ENCODE peak calls at places on chromosomes 4 and X, in six cellular contexts. One of them, this sample, is unnamed.

GRCh38 chr4:12319765-12320164 is 891.1 kb upstream of the HS3ST1 start:
- DNase-seq in breast epithelium: no peak
- DNase-seq in GM23248: no peak
- DNase-seq in psoas muscle: no peak
- DNase-seq in neuronal stem cell: no peak
- DNase-seq in mammary epithelial cell: no peak
- DNase-seq in this sample: peak; percentile 44

GRCh38 chrX:109940411-109940810 is 62.5 kb upstream of the TMEM164 start:
- DNase-seq in breast epithelium: no peak
- DNase-seq in neuronal stem cell: no peak
- DNase-seq in GM23248: no peak
- DNase-seq in mammary epithelial cell: no peak
- DNase-seq in psoas muscle: no peak
- DNase-seq in this sample: no peak

GRCh38 chr4:11436673-11437072 is 8.0 kb upstream of the HS3ST1 start:
- DNase-seq in mammary epithelial cell: peak; percentile 63
- DNase-seq in breast epithelium: no peak
- DNase-seq in neuronal stem cell: no peak
- DNase-seq in psoas muscle: no peak
- DNase-seq in GM23248: no peak
- DNase-seq in this sample: no peak

GRCh38 chr4:35939746-35940145 is 304.6 kb downstream of the ARAP2 start:
- DNase-seq in GM23248: no peak
- DNase-seq in mammary epithelial cell: no peak
- DNase-seq in neuronal stem cell: no peak
- DNase-seq in breast epithelium: no peak
- DNase-seq in psoas muscle: no peak
- DNase-seq in this sample: no peak

GRCh38 chrX:24149346-24150050 is at the start of gene ZFX:
- DNase-seq in psoas muscle: peak; percentile 88
- DNase-seq in breast epithelium: peak; percentile 52
- DNase-seq in mammary epithelial cell: peak; percentile 67
- DNase-seq in GM23248: peak; percentile 63
- DNase-seq in neuronal stem cell: peak; percentile 24
- DNase-seq in this sample: peak; percentile 83

GRCh38 chr4:1047106-1047975 is 35.9 kb downstream of the FGFRL1 start:
- DNase-seq in mammary epithelial cell: no peak
- DNase-seq in GM23248: no peak
- DNase-seq in breast epithelium: peak; percentile 50
- DNase-seq in psoas muscle: peak; percentile 57
- DNase-seq in neuronal stem cell: no peak
- DNase-seq in this sample: no peak

GRCh38 chrX:155048997-155049619 is 21.8 kb downstream of the CMC4 start:
- DNase-seq in breast epithelium: no peak
- DNase-seq in neuronal stem cell: peak; percentile 20
- DNase-seq in GM23248: peak; percentile 66
- DNase-seq in mammary epithelial cell: peak; percentile 19
- DNase-seq in psoas muscle: peak; percentile 49
- DNase-seq in this sample: peak; percentile 12

GRCh38 chr4:53905935-53906377 is 158.4 kb downstream of the CHIC2 start:
- DNase-seq in psoas muscle: peak; percentile 65
- DNase-seq in breast epithelium: no peak
- DNase-seq in neuronal stem cell: peak; percentile 29
- DNase-seq in GM23248: peak; percentile 73
- DNase-seq in mammary epithelial cell: peak; percentile 61
- DNase-seq in this sample: peak; percentile 89

GRCh38 chrX:26889574-26889973 is 573.6 kb downstream of the PPP4R3C start:
- DNase-seq in GM23248: peak; percentile 33
- DNase-seq in psoas muscle: no peak
- DNase-seq in breast epithelium: no peak
- DNase-seq in mammary epithelial cell: no peak
- DNase-seq in neuronal stem cell: no peak
- DNase-seq in this sample: no peak
- H3K4me3 ChIP-seq in GM23248: no peak overlapping the region
- H3K4me3 ChIP-seq in psoas muscle: no peak overlapping the region
- H3K4me3 ChIP-seq in breast epithelium: no peak overlapping the region
- H3K4me3 ChIP-seq in mammary epithelial cell: no peak overlapping the region
- H3K4me3 ChIP-seq in neuronal stem cell: no peak overlapping the region
- H3K4me3 ChIP-seq in this sample: no peak overlapping the region

DNA sequence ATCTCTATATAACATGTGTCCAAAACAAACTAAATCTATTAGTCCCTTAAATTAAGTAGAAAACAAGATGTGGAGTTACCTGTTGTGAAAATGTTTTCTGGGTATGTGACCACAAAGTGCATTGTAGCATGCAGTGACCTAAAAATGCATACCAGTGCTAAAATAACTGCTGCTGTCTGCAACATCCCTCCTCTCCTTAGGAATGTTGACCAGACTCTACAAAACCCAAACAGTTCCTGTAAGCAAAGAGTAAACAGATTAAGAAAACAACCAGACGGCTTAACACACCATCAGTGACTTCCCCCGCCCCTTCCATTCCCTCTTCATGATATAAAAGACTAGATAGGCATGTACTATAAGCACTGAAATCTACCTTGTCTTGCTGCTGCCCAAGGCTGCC is 15.8 kb upstream of the RAB33B start:
- DNase-seq in GM23248: no peak
- DNase-seq in mammary epithelial cell: no peak
- DNase-seq in psoas muscle: no peak
- DNase-seq in neuronal stem cell: no peak
- DNase-seq in breast epithelium: no peak
- DNase-seq in this sample: no peak
- H3K9me3 ChIP-seq in GM23248: peaks cover 7% of the 10 kb centered on the region
- H3K9me3 ChIP-seq in mammary epithelial cell: peaks cover 3% of the 10 kb centered on the region
- H3K9me3 ChIP-seq in psoas muscle: peaks cover 8% of the 10 kb centered on the region
- H3K9me3 ChIP-seq in neuronal stem cell: peaks cover 32% of the 10 kb centered on the region
- H3K9me3 ChIP-seq in breast epithelium: peaks cover 8% of the 10 kb centered on the region
- H3K9me3 ChIP-seq in this sample: peaks cover 3% of the 10 kb centered on the region

DNA sequence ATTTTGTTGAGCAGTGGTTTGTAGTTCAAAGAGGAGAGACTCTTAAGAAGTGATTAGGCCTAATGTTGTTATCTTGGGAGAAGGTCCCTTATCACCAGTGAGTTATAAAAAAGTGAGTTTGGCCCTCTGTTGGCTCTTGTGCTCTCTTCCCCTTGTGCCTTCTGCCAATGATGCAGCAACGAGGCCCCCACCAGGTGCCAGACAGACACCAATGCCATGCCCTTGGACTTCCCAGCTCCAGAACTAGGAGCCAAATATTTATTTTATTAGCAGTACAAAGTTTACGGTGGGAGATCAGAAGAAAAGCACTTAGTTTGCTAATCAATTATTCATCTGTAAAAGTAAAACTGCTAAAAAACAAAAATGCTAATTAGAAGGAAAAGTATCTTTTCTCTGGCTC is 22.7 kb upstream of the NAAA start:
- DNase-seq in mammary epithelial cell: no peak
- DNase-seq in psoas muscle: no peak
- DNase-seq in GM23248: no peak
- DNase-seq in neuronal stem cell: no peak
- DNase-seq in breast epithelium: no peak
- DNase-seq in this sample: no peak
- H3K36me3 ChIP-seq in mammary epithelial cell: peaks cover 42% of the 10 kb centered on the region
- H3K36me3 ChIP-seq in psoas muscle: peaks cover 99% of the 10 kb centered on the region
- H3K36me3 ChIP-seq in GM23248: peaks cover 84% of the 10 kb centered on the region
- H3K36me3 ChIP-seq in neuronal stem cell: peaks cover 26% of the 10 kb centered on the region
- H3K36me3 ChIP-seq in breast epithelium: peaks cover 24% of the 10 kb centered on the region
- H3K36me3 ChIP-seq in this sample: peaks cover 71% of the 10 kb centered on the region

GRCh38 chr4:86286729-86287128 is 73.1 kb downstream of the MAPK10 start:
- DNase-seq in psoas muscle: no peak
- DNase-seq in GM23248: no peak
- DNase-seq in neuronal stem cell: no peak
- DNase-seq in mammary epithelial cell: peak; percentile 18
- DNase-seq in breast epithelium: no peak
- DNase-seq in this sample: no peak
- H3K4me3 ChIP-seq in psoas muscle: no peak overlapping the region
- H3K4me3 ChIP-seq in GM23248: no peak overlapping the region
- H3K4me3 ChIP-seq in neuronal stem cell: no peak overlapping the region
- H3K4me3 ChIP-seq in mammary epithelial cell: no peak overlapping the region
- H3K4me3 ChIP-seq in breast epithelium: no peak overlapping the region
- H3K4me3 ChIP-seq in this sample: no peak overlapping the region

DNA sequence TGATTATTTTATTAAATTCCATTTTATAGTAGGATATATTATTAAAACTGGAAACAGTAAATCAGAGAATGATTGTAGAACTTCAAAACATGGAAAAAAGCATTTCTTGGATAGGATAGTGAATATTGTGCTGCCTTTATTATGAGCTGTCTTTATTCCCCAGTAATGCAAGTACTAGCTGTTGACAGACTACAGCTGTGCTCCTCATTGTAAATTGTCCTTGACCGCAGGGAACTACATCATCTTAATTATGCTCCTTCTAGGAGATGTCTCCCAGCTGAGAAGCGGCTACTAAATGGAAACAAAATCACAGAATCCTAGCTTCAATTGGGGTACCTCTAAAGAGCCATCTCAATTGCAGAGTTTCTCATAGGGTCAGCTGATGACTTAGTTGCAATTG is 1457.2 kb upstream of the PCDH7 start:
- DNase-seq in psoas muscle: no peak
- DNase-seq in mammary epithelial cell: no peak
- DNase-seq in breast epithelium: no peak
- DNase-seq in GM23248: no peak
- DNase-seq in neuronal stem cell: no peak
- DNase-seq in this sample: no peak
- H3K9me3 ChIP-seq in psoas muscle: no peaks in the 10 kb centered on the region
- H3K9me3 ChIP-seq in mammary epithelial cell: peaks cover 2% of the 10 kb centered on the region
- H3K9me3 ChIP-seq in breast epithelium: no peaks in the 10 kb centered on the region
- H3K9me3 ChIP-seq in GM23248: peaks cover 3% of the 10 kb centered on the region
- H3K9me3 ChIP-seq in neuronal stem cell: no peaks in the 10 kb centered on the region
- H3K9me3 ChIP-seq in this sample: no peaks in the 10 kb centered on the region

GRCh38 chrX:47976254-47977151 is 27.3 kb downstream of the ZNF182 start:
- DNase-seq in mammary epithelial cell: no peak
- DNase-seq in GM23248: no peak
- DNase-seq in psoas muscle: no peak
- DNase-seq in breast epithelium: no peak
- DNase-seq in neuronal stem cell: no peak
- DNase-seq in this sample: no peak
- H3K36me3 ChIP-seq in mammary epithelial cell: peaks cover 2% of the 10 kb centered on the region
- H3K36me3 ChIP-seq in GM23248: peaks cover 21% of the 10 kb centered on the region
- H3K36me3 ChIP-seq in psoas muscle: peaks cover 44% of the 10 kb centered on the region
- H3K36me3 ChIP-seq in breast epithelium: peaks cover 3% of the 10 kb centered on the region
- H3K36me3 ChIP-seq in neuronal stem cell: peaks cover 9% of the 10 kb centered on the region
- H3K36me3 ChIP-seq in this sample: peaks cover 26% of the 10 kb centered on the region

GRCh38 chr4:78749258-78749971 is 26.7 kb upstream of the BMP2K start:
- DNase-seq in mammary epithelial cell: peak; percentile 3
- DNase-seq in neuronal stem cell: no peak
- DNase-seq in GM23248: peak; percentile 9
- DNase-seq in psoas muscle: no peak
- DNase-seq in breast epithelium: no peak
- DNase-seq in this sample: no peak
- H3K4me3 ChIP-seq in mammary epithelial cell: no peak overlapping the region
- H3K4me3 ChIP-seq in neuronal stem cell: no peak overlapping the region
- H3K4me3 ChIP-seq in GM23248: no peak overlapping the region
- H3K4me3 ChIP-seq in psoas muscle: no peak overlapping the region
- H3K4me3 ChIP-seq in breast epithelium: no peak overlapping the region
- H3K4me3 ChIP-seq in this sample: no peak overlapping the region

GRCh38 chr4:107780665-107781064 is 44.1 kb upstream of the SGMS2 start:
- DNase-seq in GM23248: peak; percentile 2
- DNase-seq in breast epithelium: no peak
- DNase-seq in neuronal stem cell: peak; percentile 23
- DNase-seq in psoas muscle: no peak
- DNase-seq in mammary epithelial cell: peak; percentile 10
- DNase-seq in this sample: no peak

GRCh38 chr4:107774681-107775080 is 50.1 kb upstream of the SGMS2 start:
- DNase-seq in breast epithelium: no peak
- DNase-seq in neuronal stem cell: no peak
- DNase-seq in GM23248: no peak
- DNase-seq in psoas muscle: no peak
- DNase-seq in mammary epithelial cell: no peak
- DNase-seq in this sample: no peak

GRCh38 chr4:107777890-107778289 is 46.8 kb upstream of the SGMS2 start:
- DNase-seq in mammary epithelial cell: no peak
- DNase-seq in GM23248: no peak
- DNase-seq in psoas muscle: no peak
- DNase-seq in neuronal stem cell: no peak
- DNase-seq in breast epithelium: no peak
- DNase-seq in this sample: no peak

GRCh38 chr4:107778784-107779530 is 45.8 kb upstream of the SGMS2 start:
- DNase-seq in mammary epithelial cell: no peak
- DNase-seq in psoas muscle: no peak
- DNase-seq in breast epithelium: no peak
- DNase-seq in GM23248: no peak
- DNase-seq in neuronal stem cell: no peak
- DNase-seq in this sample: no peak
- H3K9me3 ChIP-seq in mammary epithelial cell: peaks cover 3% of the 10 kb centered on the region
- H3K9me3 ChIP-seq in psoas muscle: no peaks in the 10 kb centered on the region
- H3K9me3 ChIP-seq in breast epithelium: no peaks in the 10 kb centered on the region
- H3K9me3 ChIP-seq in GM23248: no peaks in the 10 kb centered on the region
- H3K9me3 ChIP-seq in neuronal stem cell: peaks cover 5% of the 10 kb centered on the region
- H3K9me3 ChIP-seq in this sample: no peaks in the 10 kb centered on the region

This sample was measured in MG63.